ENCODE peak calls at places on chromosome 22, in seven cellular contexts. One of them, this sample, is unnamed.

GRCh38 chr22:40525250-40525884 is 111.2 kb downstream of the MRTFA start:
- DNase-seq in H1: no peak
- DNase-seq in SK-N-SH: no peak
- DNase-seq in K562: peak; percentile 26
- DNase-seq in HCT116: no peak
- DNase-seq in HepG2: peak; percentile 31
- DNase-seq in GM12878: no peak
- DNase-seq in this sample: peak; percentile 34

GRCh38 chr22:49426618-49427266 is 400.9 kb downstream of the BRD1 start:
- DNase-seq in HepG2: no peak
- DNase-seq in HCT116: no peak
- DNase-seq in H1: no peak
- DNase-seq in SK-N-SH: no peak
- DNase-seq in GM12878: no peak
- DNase-seq in K562: no peak
- DNase-seq in this sample: no peak

GRCh38 chr22:37244114-37244921 is at the start of gene RAC2:
- DNase-seq in SK-N-SH: peak; percentile 57
- DNase-seq in HepG2: no peak
- DNase-seq in H1: no peak
- DNase-seq in HCT116: peak; percentile 51
- DNase-seq in GM12878: no peak
- DNase-seq in K562: peak; percentile 84
- DNase-seq in this sample: peak; percentile 71

GRCh38 chr22:26483043-26483438 is 542 bp downstream of the HPS4 start:
- DNase-seq in HCT116: no peak
- DNase-seq in GM12878: no peak
- DNase-seq in H1: no peak
- DNase-seq in SK-N-SH: no peak
- DNase-seq in HepG2: no peak
- DNase-seq in K562: no peak
- DNase-seq in this sample: no peak

GRCh38 chr22:20622650-20623339 is 115.4 kb downstream of the MED15 start:
- DNase-seq in H1: no peak
- DNase-seq in K562: no peak
- DNase-seq in SK-N-SH: no peak
- DNase-seq in HCT116: no peak
- DNase-seq in GM12878: no peak
- DNase-seq in HepG2: no peak
- DNase-seq in this sample: no peak

GRCh38 chr22:37254206-37254866 is 10.3 kb upstream of the RAC2 start:
- DNase-seq in GM12878: no peak
- DNase-seq in SK-N-SH: no peak
- DNase-seq in H1: no peak
- DNase-seq in HCT116: no peak
- DNase-seq in HepG2: no peak
- DNase-seq in K562: no peak
- DNase-seq in this sample: no peak

GRCh38 chr22:37496651-37497599 is 10.7 kb upstream of the MFNG start:
- DNase-seq in HepG2: no peak
- DNase-seq in SK-N-SH: peak; percentile 50
- DNase-seq in GM12878: no peak
- DNase-seq in K562: no peak
- DNase-seq in H1: no peak
- DNase-seq in HCT116: no peak
- DNase-seq in this sample: no peak

GRCh38 chr22:50269573-50270301 is 443 bp downstream of the MAPK11 start:
- DNase-seq in HepG2: no peak
- DNase-seq in K562: peak; percentile 68
- DNase-seq in GM12878: no peak
- DNase-seq in SK-N-SH: peak; percentile 90
- DNase-seq in HCT116: no peak
- DNase-seq in H1: no peak
- DNase-seq in this sample: peak; percentile 79

GRCh38 chr22:30404307-30404706 is 7.5 kb downstream of the SEC14L2 start:
- DNase-seq in SK-N-SH: no peak
- DNase-seq in GM12878: no peak
- DNase-seq in K562: no peak
- DNase-seq in H1: no peak
- DNase-seq in HepG2: peak; percentile 70
- DNase-seq in HCT116: no peak
- DNase-seq in this sample: no peak

GRCh38 chr22:38271927-38272372 is 860 bp downstream of the TMEM184B start:
- DNase-seq in K562: no peak
- DNase-seq in HCT116: no peak
- DNase-seq in H1: peak; percentile 29
- DNase-seq in HepG2: no peak
- DNase-seq in GM12878: no peak
- DNase-seq in SK-N-SH: no peak
- DNase-seq in this sample: peak; percentile 58

GRCh38 chr22:39309364-39309861 is 10.0 kb downstream of the RPL3 start:
- DNase-seq in HCT116: no peak
- DNase-seq in SK-N-SH: no peak
- DNase-seq in K562: no peak
- DNase-seq in H1: no peak
- DNase-seq in HepG2: no peak
- DNase-seq in GM12878: no peak
- DNase-seq in this sample: no peak
- TF ChIP-seq JUND in HCT116: no peak
- TF ChIP-seq JUND in SK-N-SH: no peak
- TF ChIP-seq JUND in K562: no peak
- TF ChIP-seq JUND in H1: no peak
- TF ChIP-seq JUND in HepG2: no peak
- TF ChIP-seq JUND in GM12878: no peak
- TF ChIP-seq JUND in this sample: no peak

GRCh38 chr22:22446527-22446926 is 62.0 kb downstream of the ZNF280B start:
- DNase-seq in HCT116: no peak
- DNase-seq in HepG2: no peak
- DNase-seq in K562: no peak
- DNase-seq in H1: no peak
- DNase-seq in SK-N-SH: no peak
- DNase-seq in GM12878: no peak
- DNase-seq in this sample: no peak

GRCh38 chr22:22452211-22452610 is 56.3 kb downstream of the ZNF280B start:
- DNase-seq in HepG2: no peak
- DNase-seq in SK-N-SH: no peak
- DNase-seq in GM12878: no peak
- DNase-seq in HCT116: no peak
- DNase-seq in H1: no peak
- DNase-seq in K562: no peak
- DNase-seq in this sample: no peak

GRCh38 chr22:22450343-22450839 is 58.2 kb downstream of the ZNF280B start:
- DNase-seq in GM12878: peak; percentile 55
- DNase-seq in SK-N-SH: no peak
- DNase-seq in HCT116: no peak
- DNase-seq in HepG2: no peak
- DNase-seq in K562: no peak
- DNase-seq in H1: no peak
- DNase-seq in this sample: no peak

GRCh38 chr22:22452996-22453686 is 55.4 kb downstream of the ZNF280B start:
- DNase-seq in HepG2: no peak
- DNase-seq in H1: no peak
- DNase-seq in GM12878: no peak
- DNase-seq in K562: no peak
- DNase-seq in HCT116: no peak
- DNase-seq in SK-N-SH: no peak
- DNase-seq in this sample: no peak

DNA sequence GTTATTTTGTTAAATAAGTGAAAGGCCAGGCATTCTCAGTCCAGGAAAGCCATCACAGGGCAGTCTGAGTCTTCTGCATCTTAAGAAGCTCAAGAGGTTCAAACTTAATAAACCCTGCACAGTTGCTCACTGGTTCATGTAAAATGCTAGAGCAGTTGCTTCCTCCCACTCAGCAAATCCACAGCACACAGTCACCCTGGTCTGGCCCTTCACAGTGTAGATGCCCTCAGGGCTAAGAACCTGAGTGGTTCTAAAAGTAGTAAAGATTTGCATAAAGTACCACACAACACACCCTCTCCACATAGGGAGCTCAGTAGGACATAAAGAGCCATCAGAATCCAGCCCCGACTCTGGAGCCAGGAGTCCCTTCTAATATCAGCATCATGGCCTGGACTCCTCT is 58.7 kb downstream of the ZNF280B start:
- DNase-seq in K562: no peak
- DNase-seq in SK-N-SH: no peak
- DNase-seq in HCT116: no peak
- DNase-seq in GM12878: no peak
- DNase-seq in H1: no peak
- DNase-seq in HepG2: no peak
- DNase-seq in this sample: peak; percentile 14
- TF ChIP-seq JUND in K562: no peak
- TF ChIP-seq JUND in SK-N-SH: no peak
- TF ChIP-seq JUND in HCT116: no peak
- TF ChIP-seq JUND in GM12878: no peak
- TF ChIP-seq JUND in H1: no peak
- TF ChIP-seq JUND in HepG2: no peak
- TF ChIP-seq JUND in this sample: no peak

GRCh38 chr22:45885171-45885840 is 91.7 kb downstream of the WNT7B start:
- DNase-seq in H1: no peak
- DNase-seq in HepG2: no peak
- DNase-seq in GM12878: no peak
- DNase-seq in SK-N-SH: no peak
- DNase-seq in HCT116: no peak
- DNase-seq in K562: no peak
- DNase-seq in this sample: no peak
- TF ChIP-seq JUND in H1: no peak
- TF ChIP-seq JUND in HepG2: no peak
- TF ChIP-seq JUND in GM12878: no peak
- TF ChIP-seq JUND in SK-N-SH: no peak
- TF ChIP-seq JUND in HCT116: no peak
- TF ChIP-seq JUND in K562: no peak
- TF ChIP-seq JUND in this sample: no peak

GRCh38 chr22:23856721-23857605 is 712 bp upstream of the SLC2A11 start:
- DNase-seq in HepG2: peak; percentile 54
- DNase-seq in SK-N-SH: peak; percentile 63
- DNase-seq in K562: no peak
- DNase-seq in GM12878: no peak
- DNase-seq in H1: no peak
- DNase-seq in HCT116: no peak
- DNase-seq in this sample: no peak

GRCh38 chr22:23857606-23858483 is at the start of gene SLC2A11:
- DNase-seq in K562: peak; percentile 90
- DNase-seq in SK-N-SH: peak; percentile 96
- DNase-seq in GM12878: peak; percentile 96
- DNase-seq in H1: peak; percentile 96
- DNase-seq in HepG2: peak; percentile 96
- DNase-seq in HCT116: peak; percentile 92
- DNase-seq in this sample: peak; percentile 95

GRCh38 chr22:23858484-23858815 is 775 bp downstream of the SLC2A11 start:
- DNase-seq in HCT116: no peak
- DNase-seq in HepG2: no peak
- DNase-seq in H1: no peak
- DNase-seq in SK-N-SH: no peak
- DNase-seq in GM12878: no peak
- DNase-seq in K562: no peak
- DNase-seq in this sample: no peak

GRCh38 chr22:23859201-23859600 is 1.5 kb downstream of the SLC2A11 start:
- DNase-seq in K562: no peak
- DNase-seq in HepG2: no peak
- DNase-seq in SK-N-SH: no peak
- DNase-seq in HCT116: no peak
- DNase-seq in GM12878: no peak
- DNase-seq in H1: no peak
- DNase-seq in this sample: no peak

DNA sequence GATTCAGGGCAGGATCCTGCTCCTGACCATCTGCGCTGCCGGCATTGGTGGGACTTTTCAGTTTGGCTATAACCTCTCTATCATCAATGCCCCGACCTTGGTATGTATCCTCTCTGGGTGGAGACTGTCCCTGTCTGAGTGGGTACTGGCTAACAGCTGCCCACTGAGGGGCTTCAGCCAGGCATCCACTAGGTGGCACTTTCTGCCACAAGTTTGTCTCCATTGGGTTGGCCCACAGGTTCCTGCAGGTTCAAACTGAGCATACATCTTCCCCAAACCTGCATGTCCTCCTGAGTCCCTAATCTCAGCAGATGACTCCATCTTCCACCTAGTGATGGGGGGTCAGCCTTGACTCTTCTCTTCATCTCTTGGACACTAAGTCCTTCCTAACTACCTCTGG is 4.4 kb downstream of the SLC2A11 start:
- DNase-seq in K562: no peak
- DNase-seq in HCT116: peak; percentile 32
- DNase-seq in HepG2: no peak
- DNase-seq in H1: no peak
- DNase-seq in SK-N-SH: peak; percentile 65
- DNase-seq in GM12878: no peak
- DNase-seq in this sample: peak; percentile 54
- TF ChIP-seq JUND in K562: no peak
- TF ChIP-seq JUND in HCT116: no peak
- TF ChIP-seq JUND in HepG2: no peak
- TF ChIP-seq JUND in H1: no peak
- TF ChIP-seq JUND in SK-N-SH: no peak
- TF ChIP-seq JUND in GM12878: no peak
- TF ChIP-seq JUND in this sample: no peak

GRCh38 chr22:42743501-42743991 is 22.9 kb upstream of the A4GALT start:
- DNase-seq in HepG2: peak; percentile 83
- DNase-seq in SK-N-SH: no peak
- DNase-seq in H1: no peak
- DNase-seq in HCT116: no peak
- DNase-seq in GM12878: no peak
- DNase-seq in K562: no peak
- DNase-seq in this sample: no peak
- TF ChIP-seq JUND in HepG2: no peak
- TF ChIP-seq JUND in SK-N-SH: no peak
- TF ChIP-seq JUND in H1: no peak
- TF ChIP-seq JUND in HCT116: no peak
- TF ChIP-seq JUND in GM12878: no peak
- TF ChIP-seq JUND in K562: no peak
- TF ChIP-seq JUND in this sample: no peak

GRCh38 chr22:42281284-42281683 is 10.8 kb upstream of the TCF20 start:
- DNase-seq in HCT116: no peak
- DNase-seq in K562: no peak
- DNase-seq in GM12878: no peak
- DNase-seq in HepG2: no peak
- DNase-seq in SK-N-SH: no peak
- DNase-seq in H1: no peak
- DNase-seq in this sample: no peak

GRCh38 chr22:42280836-42281235 is 10.4 kb upstream of the TCF20 start:
- DNase-seq in H1: no peak
- DNase-seq in K562: no peak
- DNase-seq in SK-N-SH: no peak
- DNase-seq in HepG2: no peak
- DNase-seq in HCT116: no peak
- DNase-seq in GM12878: no peak
- DNase-seq in this sample: no peak

GRCh38 chr22:42281706-42282251 is 11.3 kb upstream of the TCF20 start:
- DNase-seq in SK-N-SH: no peak
- DNase-seq in GM12878: no peak
- DNase-seq in H1: no peak
- DNase-seq in HCT116: no peak
- DNase-seq in HepG2: no peak
- DNase-seq in K562: no peak
- DNase-seq in this sample: no peak

GRCh38 chr22:42279425-42280020 is 9.1 kb upstream of the TCF20 start:
- DNase-seq in HCT116: no peak
- DNase-seq in H1: no peak
- DNase-seq in HepG2: no peak
- DNase-seq in GM12878: no peak
- DNase-seq in K562: no peak
- DNase-seq in SK-N-SH: no peak
- DNase-seq in this sample: no peak

GRCh38 chr22:42280140-42280539 is 9.7 kb upstream of the TCF20 start:
- DNase-seq in H1: no peak
- DNase-seq in HepG2: no peak
- DNase-seq in SK-N-SH: no peak
- DNase-seq in GM12878: no peak
- DNase-seq in HCT116: no peak
- DNase-seq in K562: no peak
- DNase-seq in this sample: no peak
- TF ChIP-seq JUND in H1: no peak
- TF ChIP-seq JUND in HepG2: no peak
- TF ChIP-seq JUND in SK-N-SH: no peak
- TF ChIP-seq JUND in GM12878: no peak
- TF ChIP-seq JUND in HCT116: no peak
- TF ChIP-seq JUND in K562: no peak
- TF ChIP-seq JUND in this sample: no peak